ENCODE peak calls at places on chromosomes 2 and 18, in six cellular contexts. One of them, this sample, is unnamed.
A peak's percentile ranks its signal among the peaks of the same experiment; 100 is the strongest.

GRCh38 chr2:203280428-203281064 is 41.7 kb downstream of the CYP20A1 start:
- DNase-seq in hepatocyte: no peak
- DNase-seq in activated CD8-positive, alpha-beta T cell treated with anti-CD3 and anti-CD28 coated beads for 36 hours: no peak
- DNase-seq in GM04504: peak; percentile 78
- DNase-seq in left ventricle myocardium superior: no peak
- DNase-seq in CD4-positive, alpha-beta T cell: no peak
- DNase-seq in this sample: no peak

GRCh38 chr18:47730795-47731194 is 199.7 kb downstream of the SMAD2 start:
- DNase-seq in hepatocyte: no peak
- DNase-seq in activated CD8-positive, alpha-beta T cell treated with anti-CD3 and anti-CD28 coated beads for 36 hours: no peak
- DNase-seq in GM04504: no peak
- DNase-seq in left ventricle myocardium superior: no peak
- DNase-seq in CD4-positive, alpha-beta T cell: no peak
- DNase-seq in this sample: no peak

GRCh38 chr2:148674063-148675020 is 29.8 kb downstream of the EPC2 start:
- DNase-seq in hepatocyte: peak; percentile 18
- DNase-seq in activated CD8-positive, alpha-beta T cell treated with anti-CD3 and anti-CD28 coated beads for 36 hours: peak; percentile 55
- DNase-seq in GM04504: no peak
- DNase-seq in left ventricle myocardium superior: no peak
- DNase-seq in CD4-positive, alpha-beta T cell: peak; percentile 11
- DNase-seq in this sample: no peak

GRCh38 chr2:107202962-107203591 is 317.1 kb upstream of the ST6GAL2 start:
- DNase-seq in hepatocyte: no peak
- DNase-seq in activated CD8-positive, alpha-beta T cell treated with anti-CD3 and anti-CD28 coated beads for 36 hours: no peak
- DNase-seq in GM04504: no peak
- DNase-seq in left ventricle myocardium superior: no peak
- DNase-seq in CD4-positive, alpha-beta T cell: no peak
- DNase-seq in this sample: no peak

GRCh38 chr2:20578895-20579825 is 71.7 kb downstream of the HS1BP3 start:
- DNase-seq in hepatocyte: peak; percentile 91
- DNase-seq in activated CD8-positive, alpha-beta T cell treated with anti-CD3 and anti-CD28 coated beads for 36 hours: no peak
- DNase-seq in GM04504: peak; percentile 89
- DNase-seq in left ventricle myocardium superior: peak; percentile 83
- DNase-seq in CD4-positive, alpha-beta T cell: no peak
- DNase-seq in this sample: peak; percentile 83

GRCh38 chr18:22108674-22109073 is 60.7 kb upstream of the GATA6 start:
- DNase-seq in hepatocyte: peak; percentile 58
- DNase-seq in activated CD8-positive, alpha-beta T cell treated with anti-CD3 and anti-CD28 coated beads for 36 hours: no peak
- DNase-seq in GM04504: no peak
- DNase-seq in left ventricle myocardium superior: no peak
- DNase-seq in CD4-positive, alpha-beta T cell: no peak
- DNase-seq in this sample: no peak

GRCh38 chr18:25279133-25279532 is 72.8 kb downstream of the ZNF521 start:
- DNase-seq in hepatocyte: no peak
- DNase-seq in activated CD8-positive, alpha-beta T cell treated with anti-CD3 and anti-CD28 coated beads for 36 hours: no peak
- DNase-seq in GM04504: no peak
- DNase-seq in left ventricle myocardium superior: no peak
- DNase-seq in CD4-positive, alpha-beta T cell: no peak
- DNase-seq in this sample: no peak

GRCh38 chr2:58732999-58733398 is 491.9 kb upstream of the FANCL start:
- DNase-seq in hepatocyte: no peak
- DNase-seq in activated CD8-positive, alpha-beta T cell treated with anti-CD3 and anti-CD28 coated beads for 36 hours: no peak
- DNase-seq in GM04504: no peak
- DNase-seq in left ventricle myocardium superior: no peak
- DNase-seq in CD4-positive, alpha-beta T cell: no peak
- DNase-seq in this sample: no peak

GRCh38 chr2:19358242-19359020 is at the start of gene OSR1:
- DNase-seq in hepatocyte: peak; percentile 87
- DNase-seq in activated CD8-positive, alpha-beta T cell treated with anti-CD3 and anti-CD28 coated beads for 36 hours: no peak
- DNase-seq in GM04504: peak; percentile 53
- DNase-seq in left ventricle myocardium superior: peak; percentile 83
- DNase-seq in CD4-positive, alpha-beta T cell: no peak
- DNase-seq in this sample: peak; percentile 67

GRCh38 chr18:61579581-61579980 is 246.4 kb downstream of the CDH20 start:
- DNase-seq in hepatocyte: no peak
- DNase-seq in activated CD8-positive, alpha-beta T cell treated with anti-CD3 and anti-CD28 coated beads for 36 hours: no peak
- DNase-seq in GM04504: no peak
- DNase-seq in left ventricle myocardium superior: no peak
- DNase-seq in CD4-positive, alpha-beta T cell: no peak
- DNase-seq in this sample: no peak

GRCh38 chr2:98737848-98738247 is 6.9 kb upstream of the MGAT4A start:
- DNase-seq in hepatocyte: no peak
- DNase-seq in activated CD8-positive, alpha-beta T cell treated with anti-CD3 and anti-CD28 coated beads for 36 hours: no peak
- DNase-seq in GM04504: no peak
- DNase-seq in left ventricle myocardium superior: no peak
- DNase-seq in CD4-positive, alpha-beta T cell: no peak
- DNase-seq in this sample: no peak

GRCh38 chr2:25674003-25674362 is 606 bp upstream of the DTNB start:
- DNase-seq in hepatocyte: no peak
- DNase-seq in activated CD8-positive, alpha-beta T cell treated with anti-CD3 and anti-CD28 coated beads for 36 hours: no peak
- DNase-seq in GM04504: no peak
- DNase-seq in left ventricle myocardium superior: no peak
- DNase-seq in CD4-positive, alpha-beta T cell: no peak
- DNase-seq in this sample: no peak

GRCh38 chr2:213834331-213834730 is 550.1 kb downstream of the SPAG16 start:
- DNase-seq in hepatocyte: no peak
- DNase-seq in activated CD8-positive, alpha-beta T cell treated with anti-CD3 and anti-CD28 coated beads for 36 hours: no peak
- DNase-seq in GM04504: peak; percentile 74
- DNase-seq in left ventricle myocardium superior: no peak
- DNase-seq in CD4-positive, alpha-beta T cell: no peak
- DNase-seq in this sample: no peak

GRCh38 chr2:226220511-226220910 is 579.1 kb downstream of the IRS1 start:
- DNase-seq in hepatocyte: no peak
- DNase-seq in activated CD8-positive, alpha-beta T cell treated with anti-CD3 and anti-CD28 coated beads for 36 hours: no peak
- DNase-seq in GM04504: no peak
- DNase-seq in left ventricle myocardium superior: no peak
- DNase-seq in CD4-positive, alpha-beta T cell: no peak
- DNase-seq in this sample: no peak

GRCh38 chr2:202064206-202064880 is 8.7 kb upstream of the KIAA2012 start:
- DNase-seq in hepatocyte: peak; percentile 83
- DNase-seq in activated CD8-positive, alpha-beta T cell treated with anti-CD3 and anti-CD28 coated beads for 36 hours: peak; percentile 38
- DNase-seq in GM04504: peak; percentile 70
- DNase-seq in left ventricle myocardium superior: no peak
- DNase-seq in CD4-positive, alpha-beta T cell: no peak
- DNase-seq in this sample: no peak

GRCh38 chr2:179410552-179411356 is 146.1 kb upstream of the SESTD1 start:
- DNase-seq in hepatocyte: peak; percentile 82
- DNase-seq in activated CD8-positive, alpha-beta T cell treated with anti-CD3 and anti-CD28 coated beads for 36 hours: peak; percentile 42
- DNase-seq in GM04504: peak; percentile 32
- DNase-seq in left ventricle myocardium superior: no peak
- DNase-seq in CD4-positive, alpha-beta T cell: no peak
- DNase-seq in this sample: no peak

GRCh38 chr2:181218271-181218935 is 238.0 kb downstream of the UBE2E3 start:
- DNase-seq in hepatocyte: no peak
- DNase-seq in activated CD8-positive, alpha-beta T cell treated with anti-CD3 and anti-CD28 coated beads for 36 hours: no peak
- DNase-seq in GM04504: no peak
- DNase-seq in left ventricle myocardium superior: no peak
- DNase-seq in CD4-positive, alpha-beta T cell: no peak
- DNase-seq in this sample: no peak

GRCh38 chr18:3806656-3807055 is 356.7 kb downstream of the TGIF1 start:
- DNase-seq in hepatocyte: no peak
- DNase-seq in activated CD8-positive, alpha-beta T cell treated with anti-CD3 and anti-CD28 coated beads for 36 hours: no peak
- DNase-seq in GM04504: no peak
- DNase-seq in left ventricle myocardium superior: no peak
- DNase-seq in CD4-positive, alpha-beta T cell: no peak
- DNase-seq in this sample: no peak

GRCh38 chr2:234363011-234363487 is 133.8 kb downstream of the ARL4C start:
- DNase-seq in hepatocyte: peak; percentile 68
- DNase-seq in activated CD8-positive, alpha-beta T cell treated with anti-CD3 and anti-CD28 coated beads for 36 hours: no peak
- DNase-seq in GM04504: no peak
- DNase-seq in left ventricle myocardium superior: no peak
- DNase-seq in CD4-positive, alpha-beta T cell: no peak
- DNase-seq in this sample: no peak

GRCh38 chr2:238216651-238217184 is 13.2 kb upstream of the ILKAP start:
- DNase-seq in hepatocyte: no peak
- DNase-seq in activated CD8-positive, alpha-beta T cell treated with anti-CD3 and anti-CD28 coated beads for 36 hours: no peak
- DNase-seq in GM04504: no peak
- DNase-seq in left ventricle myocardium superior: peak; percentile 45
- DNase-seq in CD4-positive, alpha-beta T cell: no peak
- DNase-seq in this sample: no peak

GRCh38 chr18:23756590-23757540 is 67.6 kb downstream of the LAMA3 start:
- DNase-seq in hepatocyte: no peak
- DNase-seq in activated CD8-positive, alpha-beta T cell treated with anti-CD3 and anti-CD28 coated beads for 36 hours: no peak
- DNase-seq in GM04504: no peak
- DNase-seq in left ventricle myocardium superior: no peak
- DNase-seq in CD4-positive, alpha-beta T cell: no peak
- DNase-seq in this sample: no peak

GRCh38 chr2:15410884-15411283 is 150.2 kb downstream of the NBAS start:
- DNase-seq in hepatocyte: no peak
- DNase-seq in activated CD8-positive, alpha-beta T cell treated with anti-CD3 and anti-CD28 coated beads for 36 hours: no peak
- DNase-seq in GM04504: no peak
- DNase-seq in left ventricle myocardium superior: no peak
- DNase-seq in CD4-positive, alpha-beta T cell: no peak
- DNase-seq in this sample: no peak

GRCh38 chr2:160928854-160929301 is 231.3 kb upstream of the TANK start:
- DNase-seq in hepatocyte: no peak
- DNase-seq in activated CD8-positive, alpha-beta T cell treated with anti-CD3 and anti-CD28 coated beads for 36 hours: no peak
- DNase-seq in GM04504: peak; percentile 68
- DNase-seq in left ventricle myocardium superior: no peak
- DNase-seq in CD4-positive, alpha-beta T cell: no peak
- DNase-seq in this sample: no peak

GRCh38 chr18:66473882-66474281 is 130.0 kb downstream of the CDH19 start:
- DNase-seq in hepatocyte: no peak
- DNase-seq in activated CD8-positive, alpha-beta T cell treated with anti-CD3 and anti-CD28 coated beads for 36 hours: no peak
- DNase-seq in GM04504: no peak
- DNase-seq in left ventricle myocardium superior: no peak
- DNase-seq in CD4-positive, alpha-beta T cell: no peak
- DNase-seq in this sample: no peak

GRCh38 chr18:51952844-51953243 is 387.2 kb upstream of the DCC start:
- DNase-seq in hepatocyte: no peak
- DNase-seq in activated CD8-positive, alpha-beta T cell treated with anti-CD3 and anti-CD28 coated beads for 36 hours: no peak
- DNase-seq in GM04504: no peak
- DNase-seq in left ventricle myocardium superior: no peak
- DNase-seq in CD4-positive, alpha-beta T cell: no peak
- DNase-seq in this sample: no peak

GRCh38 chr2:98505311-98505808 is 60.7 kb downstream of the INPP4A start:
- DNase-seq in hepatocyte: no peak
- DNase-seq in activated CD8-positive, alpha-beta T cell treated with anti-CD3 and anti-CD28 coated beads for 36 hours: peak; percentile 44
- DNase-seq in GM04504: no peak
- DNase-seq in left ventricle myocardium superior: peak; percentile 52
- DNase-seq in CD4-positive, alpha-beta T cell: peak; percentile 20
- DNase-seq in this sample: peak; percentile 34

GRCh38 chr2:165293439-165294420 is 54.5 kb downstream of the SCN2A start:
- DNase-seq in hepatocyte: peak; percentile 94
- DNase-seq in activated CD8-positive, alpha-beta T cell treated with anti-CD3 and anti-CD28 coated beads for 36 hours: peak; percentile 49
- DNase-seq in GM04504: peak; percentile 71
- DNase-seq in left ventricle myocardium superior: no peak
- DNase-seq in CD4-positive, alpha-beta T cell: peak; percentile 46
- DNase-seq in this sample: no peak

GRCh38 chr2:210617732-210618330 is 61.4 kb downstream of the CPS1 start:
- DNase-seq in hepatocyte: peak; percentile 67
- DNase-seq in activated CD8-positive, alpha-beta T cell treated with anti-CD3 and anti-CD28 coated beads for 36 hours: peak; percentile 9
- DNase-seq in GM04504: no peak
- DNase-seq in left ventricle myocardium superior: no peak
- DNase-seq in CD4-positive, alpha-beta T cell: no peak
- DNase-seq in this sample: no peak

GRCh38 chr2:99695856-99696255 is 206.0 kb upstream of the REV1 start:
- DNase-seq in hepatocyte: no peak
- DNase-seq in activated CD8-positive, alpha-beta T cell treated with anti-CD3 and anti-CD28 coated beads for 36 hours: no peak
- DNase-seq in GM04504: no peak
- DNase-seq in left ventricle myocardium superior: no peak
- DNase-seq in CD4-positive, alpha-beta T cell: no peak
- DNase-seq in this sample: no peak

GRCh38 chr18:22378672-22379282 is 38.9 kb downstream of the CTAGE1 start:
- DNase-seq in hepatocyte: peak; percentile 46
- DNase-seq in activated CD8-positive, alpha-beta T cell treated with anti-CD3 and anti-CD28 coated beads for 36 hours: peak; percentile 40
- DNase-seq in GM04504: no peak
- DNase-seq in left ventricle myocardium superior: peak; percentile 38
- DNase-seq in CD4-positive, alpha-beta T cell: no peak
- DNase-seq in this sample: no peak

GRCh38 chr2:18435425-18436037 is 124.9 kb downstream of the RDH14 start:
- DNase-seq in hepatocyte: peak; percentile 79
- DNase-seq in activated CD8-positive, alpha-beta T cell treated with anti-CD3 and anti-CD28 coated beads for 36 hours: peak; percentile 32
- DNase-seq in GM04504: peak; percentile 51
- DNase-seq in left ventricle myocardium superior: no peak
- DNase-seq in CD4-positive, alpha-beta T cell: no peak
- DNase-seq in this sample: no peak

GRCh38 chr2:180279581-180279980 is 272.5 kb upstream of the CWC22 start:
- DNase-seq in hepatocyte: no peak
- DNase-seq in activated CD8-positive, alpha-beta T cell treated with anti-CD3 and anti-CD28 coated beads for 36 hours: no peak
- DNase-seq in GM04504: no peak
- DNase-seq in left ventricle myocardium superior: no peak
- DNase-seq in CD4-positive, alpha-beta T cell: no peak
- DNase-seq in this sample: no peak